ENCODE peak calls at places on chromosome 18, in four cellular contexts. Y, U, D and K are unnamed samples. For H3K27me3, the result is how much of the 10 kb centered on the place peaks cover.

GRCh38 chr18:12038082-12038660 is 55.5 kb upstream of the ANKRD62 start:
- DNase-seq in Y (no peak), D (peak), U (peak), K (no peak)

GRCh38 chr18:45353530-45353929 is 261.7 kb upstream of the SLC14A2 start:
- DNase-seq in U (no peak), D (no peak), Y (no peak), K (no peak)

GRCh38 chr18:38256366-38256765 is 690.8 kb upstream of the CELF4 start:
- DNase-seq in U (no peak), D (no peak), Y (no peak), K (no peak)

GRCh38 chr18:72539861-72540260 is 4.3 kb downstream of the CBLN2 start:
- DNase-seq in Y (no peak), U (no peak), D (no peak), K (no peak)

GRCh38 chr18:37403100-37403781 is 162.4 kb downstream of the CELF4 start:
- DNase-seq in U (peak), Y (no peak), D (peak), K (no peak)

GRCh38 chr18:76834379-76834778 is 12.0 kb downstream of the ZNF236 start:
- DNase-seq in U (no peak), Y (no peak), D (no peak), K (no peak)

GRCh38 chr18:55830490-55830889 is 242.5 kb upstream of the TCF4 start:
- DNase-seq in D (peak), U (no peak), Y (no peak), K (no peak)

GRCh38 chr18:11163668-11164067 is 14.3 kb upstream of the PIEZO2 start:
- DNase-seq in D (peak), U (peak), Y (peak), K (no peak)

DNA sequence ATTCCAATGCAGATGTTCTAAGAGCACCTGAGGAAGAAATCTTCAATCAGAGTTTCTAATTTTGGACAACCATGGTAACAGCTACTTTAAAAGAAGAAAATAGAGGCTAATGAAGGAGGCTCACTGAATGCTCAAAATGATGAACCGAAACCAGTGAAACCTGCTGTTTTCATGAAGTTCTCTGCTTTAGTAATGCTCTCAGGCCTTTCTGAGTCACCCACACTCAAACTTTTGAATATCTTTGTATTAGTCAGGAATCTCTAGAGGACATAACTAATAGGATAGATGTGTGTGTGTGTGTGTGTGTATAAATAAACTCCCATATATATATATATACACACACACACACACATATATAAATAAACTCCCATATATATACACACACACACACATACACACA is 76.9 kb upstream of the RIT2 start:
- DNase-seq in U (no peak), D (no peak), Y (no peak), K (no peak)
- TF ChIP-seq CTCF in U (no peak), D (no peak), Y (no peak), K (no peak)

GRCh38 chr18:22170421-22171262 is 1.3 kb downstream of the GATA6 start:
- DNase-seq in Y (peak), U (peak), D (peak), K (peak)

GRCh38 chr18:22167471-22168151 is 1.8 kb upstream of the GATA6 start:
- DNase-seq in Y (peak), D (peak), U (peak), K (no peak)

GRCh38 chr18:22169889-22170420 is 566 bp downstream of the GATA6 start:
- DNase-seq in U (peak), D (peak), Y (peak), K (no peak)

GRCh38 chr18:22168360-22168921 is 948 bp upstream of the GATA6 start:
- DNase-seq in U (peak), Y (peak), D (peak), K (peak)

DNA sequence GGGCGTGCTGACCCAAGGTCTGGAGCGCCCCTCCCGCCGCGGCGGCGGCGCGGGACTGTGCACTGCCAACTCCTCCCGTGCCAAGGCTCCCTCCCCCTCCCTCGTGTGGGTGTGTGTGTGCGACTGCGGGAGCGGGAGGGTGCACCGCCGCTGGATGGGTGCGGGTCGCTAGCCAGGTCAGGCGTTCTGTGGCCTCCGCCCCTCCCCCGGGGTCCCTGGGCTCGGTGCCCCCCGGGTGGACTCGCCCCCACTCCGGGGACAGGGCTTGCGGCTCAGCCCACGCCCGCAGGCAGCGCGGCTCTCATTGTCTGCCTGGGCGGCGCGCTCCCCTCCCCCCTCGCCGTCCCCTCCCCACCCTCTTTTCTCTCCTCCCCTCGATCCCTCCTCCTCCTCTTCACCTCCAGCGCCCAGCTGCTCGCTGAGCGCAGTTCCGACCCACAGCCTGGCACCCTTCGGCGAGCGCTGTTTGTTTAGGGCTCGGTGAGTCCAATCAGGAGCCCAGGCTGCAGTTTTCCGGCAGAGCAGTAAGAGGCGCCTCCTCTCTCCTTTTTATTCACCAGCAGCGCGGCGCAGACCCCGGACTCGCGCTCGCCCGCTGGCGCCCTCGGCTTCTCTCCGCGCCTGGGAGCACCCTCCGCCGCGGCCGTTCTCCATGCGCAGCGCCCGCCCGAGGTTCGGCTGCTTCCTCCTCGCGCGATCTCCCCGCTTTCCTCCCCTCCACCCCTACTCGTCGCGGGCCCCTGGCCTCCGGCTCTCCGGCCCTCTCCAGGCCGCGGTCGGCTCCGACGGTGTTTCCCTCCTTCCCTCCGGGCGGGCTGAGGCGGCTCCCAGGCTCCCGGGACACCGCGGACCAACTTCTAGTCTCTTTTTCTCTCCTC is at the start of gene GATA6:
- DNase-seq in D (peak), U (peak), Y (peak), K (peak)
- H3K27me3 ChIP-seq in D (under half), U (under half), Y (under half), K (under half)

GRCh38 chr18:13452851-13453524 is 234.4 kb downstream of the LDLRAD4 start:
- DNase-seq in Y (no peak), D (no peak), U (peak), K (no peak)
- H3K4me3 ChIP-seq in Y (no peak), D (no peak), U (no peak), K (no peak)

GRCh38 chr18:51251625-51252024 is 54.1 kb upstream of the MEX3C start:
- DNase-seq in U (no peak), D (no peak), Y (no peak), K (no peak)

GRCh38 chr18:51250458-51251024 is 53.1 kb upstream of the MEX3C start:
- DNase-seq in D (no peak), U (no peak), Y (no peak), K (no peak)

GRCh38 chr18:51253476-51253875 is 56.0 kb upstream of the MEX3C start:
- DNase-seq in U (no peak), D (no peak), Y (no peak), K (no peak)

GRCh38 chr18:51248685-51249084 is 51.2 kb upstream of the MEX3C start:
- DNase-seq in U (no peak), Y (no peak), D (no peak), K (no peak)

GRCh38 chr18:51250006-51250405 is 52.5 kb upstream of the MEX3C start:
- DNase-seq in U (no peak), D (no peak), Y (no peak), K (no peak)
- TF ChIP-seq CTCF in U (no peak), D (no peak), Y (no peak), K (no peak)

GRCh38 chr18:22250026-22250425 is 80.6 kb downstream of the GATA6 start:
- DNase-seq in Y (no peak), D (no peak), U (no peak), K (no peak)
- H3K27me3 ChIP-seq in Y (under half), D (under half), U (under half), K (under half)